ENCODE peak calls at places on chromosome 22, in ten cellular contexts. H is thoracic aorta, P is HCT116, K is activated T-cell treated with anti-CD3 and anti-CD28 coated beads for 1 hour, S is uterus, B is tibial nerve, T is astrocyte of the spinal cord, L is T-helper 9 cell, C is GM23338, D is fibroblast of the aortic adventitia. Q is an unnamed sample.

GRCh38 chr22:49538006-49538405 is 289.7 kb downstream of the BRD1 start:
- DNase-seq in H (no peak), P (no peak), K (no peak), S (no peak), B (no peak), T (no peak), L (no peak), C (no peak), D (no peak), Q (no peak)

GRCh38 chr22:22928666-22929380 is 41.2 kb downstream of the IGLL5 start:
- DNase-seq in H (no peak), P (no peak), K (peak; percentile 6), S (no peak), B (no peak), T (no peak), L (peak; percentile 12), C (no peak), D (peak; percentile 56), Q (no peak)

GRCh38 chr22:46696614-46697013 is 41.4 kb downstream of the CERK start:
- DNase-seq in H (no peak), P (no peak), K (no peak), S (no peak), B (no peak), T (no peak), L (no peak), C (no peak), D (no peak), Q (no peak)

GRCh38 chr22:24965822-24966626 is 13.5 kb downstream of the KIAA1671 start:
- DNase-seq in H (no peak), P (no peak), K (no peak), S (no peak), B (peak; percentile 48), T (peak; percentile 57), L (no peak), C (no peak), D (no peak), Q (peak; percentile 94)

GRCh38 chr22:45867118-45867905 is 109.7 kb downstream of the WNT7B start:
- DNase-seq in H (no peak), P (no peak), K (no peak), S (peak; percentile 14), B (no peak), T (no peak), L (no peak), C (peak; percentile 72), D (no peak), Q (no peak)

GRCh38 chr22:43289976-43290663 is 53.1 kb downstream of the SCUBE1 start:
- DNase-seq in H (no peak), P (no peak), K (no peak), S (peak; percentile 45), B (peak; percentile 43), T (peak; percentile 10), L (no peak), C (no peak), D (peak; percentile 33), Q (no peak)

GRCh38 chr22:29873943-29874342 is 9.0 kb upstream of the MTMR3 start:
- DNase-seq in H (no peak), P (no peak), K (no peak), S (no peak), B (no peak), T (no peak), L (no peak), C (no peak), D (no peak), Q (no peak)

GRCh38 chr22:48438791-48439559 is 1388.7 kb downstream of the BRD1 start:
- DNase-seq in H (no peak), P (no peak), K (no peak), S (no peak), B (no peak), T (no peak), L (no peak), C (no peak), D (no peak), Q (no peak)

GRCh38 chr22:42799462-42800405 is 57.3 kb downstream of the ARFGAP3 start:
- DNase-seq in H (no peak), P (no peak), K (no peak), S (no peak), B (no peak), T (no peak), L (no peak), C (peak; percentile 63), D (no peak), Q (no peak)

GRCh38 chr22:23325183-23325582 is 144.9 kb downstream of the BCR start:
- DNase-seq in H (no peak), P (no peak), K (no peak), S (no peak), B (no peak), T (no peak), L (no peak), C (peak; percentile 46), D (no peak), Q (no peak)

GRCh38 chr22:36311386-36312085 is 58.6 kb downstream of the APOL1 start:
- DNase-seq in H (no peak), P (no peak), K (no peak), S (no peak), B (no peak), T (no peak), L (no peak), C (no peak), D (no peak), Q (no peak)

GRCh38 chr22:20105456-20106204 is 10.3 kb upstream of the RANBP1 start:
- DNase-seq in H (no peak), P (no peak), K (no peak), S (no peak), B (no peak), T (no peak), L (no peak), C (no peak), D (no peak), Q (no peak)

GRCh38 chr22:17888855-17889254 is 114.6 kb upstream of the BID start:
- DNase-seq in H (no peak), P (no peak), K (no peak), S (no peak), B (no peak), T (peak; percentile 14), L (no peak), C (peak; percentile 80), D (no peak), Q (no peak)

GRCh38 chr22:16987822-16988221 is 20.2 kb downstream of the GAB4 start:
- DNase-seq in H (no peak), P (no peak), K (no peak), S (no peak), B (no peak), T (no peak), L (no peak), C (no peak), D (no peak), Q (no peak)

GRCh38 chr22:37739611-37740049 is 42.8 kb downstream of the TRIOBP start:
- DNase-seq in H (no peak), P (no peak), K (no peak), S (no peak), B (peak; percentile 25), T (no peak), L (no peak), C (no peak), D (no peak), Q (no peak)

GRCh38 chr22:21026783-21027692 is 5.3 kb downstream of the SLC7A4 start:
- DNase-seq in H (no peak), P (no peak), K (no peak), S (peak; percentile 37), B (no peak), T (peak; percentile 59), L (no peak), C (no peak), D (peak; percentile 81), Q (no peak)

GRCh38 chr22:27751277-27752070 is 50.1 kb downstream of the MN1 start:
- DNase-seq in H (no peak), P (no peak), K (no peak), S (no peak), B (no peak), T (no peak), L (no peak), C (no peak), D (no peak), Q (no peak)

GRCh38 chr22:23144432-23144831 is 845 bp upstream of the RAB36 start:
- DNase-seq in H (no peak), P (no peak), K (no peak), S (no peak), B (no peak), T (no peak), L (no peak), C (no peak), D (no peak), Q (no peak)

GRCh38 chr22:38180841-38181452 is 683 bp downstream of the PLA2G6 start:
- DNase-seq in H (no peak), P (no peak), K (no peak), S (no peak), B (peak; percentile 52), T (no peak), L (peak; percentile 29), C (peak; percentile 49), D (no peak), Q (no peak)

GRCh38 chr22:48961705-48962104 is 866.0 kb downstream of the BRD1 start:
- DNase-seq in H (no peak), P (no peak), K (no peak), S (no peak), B (no peak), T (no peak), L (no peak), C (no peak), D (no peak), Q (no peak)

Q was measured in RWPE2.